ENCODE peak calls at places on chromosomes 11 and 22, in eight cellular contexts. U is fibroblast of the aortic adventitia, N is endothelial cell, D is HepG2, T is Peyer's patch, Y is H9, X is uterus, A is left ventricle myocardium inferior. M is an unnamed sample.

GRCh38 chr11:11538277-11538960 is 83.4 kb downstream of the GALNT18 start:
- DNase-seq in U (no peak), N (no peak), D (no peak), T (no peak), Y (no peak), X (peak), A (peak), M (no peak)

GRCh38 chr22:27859336-27859735 is 57.8 kb upstream of the MN1 start:
- DNase-seq in U (no peak), N (no peak), D (no peak), T (no peak), Y (no peak), X (no peak), A (no peak), M (no peak)

GRCh38 chr11:2133481-2134021 is 5.6 kb downstream of the IGF2 start:
- DNase-seq in U (no peak), N (no peak), D (no peak), T (no peak), Y (no peak), X (no peak), A (no peak), M (no peak)

GRCh38 chr11:105296386-105296785 is 156.8 kb upstream of the CARD18 start:
- DNase-seq in U (no peak), N (no peak), D (no peak), T (no peak), Y (no peak), X (no peak), A (no peak), M (no peak)

GRCh38 chr22:49263101-49263500 is 564.6 kb downstream of the BRD1 start:
- DNase-seq in U (no peak), N (no peak), D (no peak), T (no peak), Y (no peak), X (no peak), A (no peak), M (no peak)

GRCh38 chr11:115674176-115674575 is 170.0 kb upstream of the CADM1 start:
- DNase-seq in U (no peak), N (no peak), D (no peak), T (no peak), Y (peak), X (no peak), A (no peak), M (no peak)

GRCh38 chr11:117792992-117793391 is 4.0 kb downstream of the DSCAML1 start:
- DNase-seq in U (no peak), N (no peak), D (no peak), T (no peak), Y (no peak), X (no peak), A (no peak), M (no peak)

GRCh38 chr22:30309981-30310672 is 16.6 kb downstream of the TBC1D10A start:
- DNase-seq in U (peak), N (no peak), D (no peak), T (no peak), Y (no peak), X (no peak), A (no peak), M (peak)

GRCh38 chr22:38758276-38758945 is 2.6 kb upstream of the SUN2 start:
- DNase-seq in U (no peak), N (no peak), D (no peak), T (no peak), Y (no peak), X (no peak), A (no peak), M (peak)

GRCh38 chr22:20752104-20752741 is 21.7 kb upstream of the SERPIND1 start:
- DNase-seq in U (no peak), N (no peak), D (no peak), T (no peak), Y (no peak), X (no peak), A (no peak), M (no peak)

GRCh38 chr11:47946682-47947575 is 33.4 kb upstream of the PTPRJ start:
- DNase-seq in U (peak), N (no peak), D (no peak), T (peak), Y (peak), X (peak), A (peak), M (peak)

GRCh38 chr11:61787928-61788491 is 4.4 kb downstream of the TMEM258 start:
- DNase-seq in U (peak), N (peak), D (peak), T (no peak), Y (peak), X (no peak), A (no peak), M (peak)

GRCh38 chr22:31738566-31738965 is 11.4 kb downstream of the PRR14L start:
- DNase-seq in U (peak), N (no peak), D (no peak), T (no peak), Y (no peak), X (no peak), A (no peak), M (no peak)

GRCh38 chr11:133064152-133064877 is 468.0 kb downstream of the OPCML start:
- DNase-seq in U (peak), N (peak), D (peak), T (peak), Y (peak), X (peak), A (peak), M (peak)

GRCh38 chr11:32529994-32530588 is 53.5 kb upstream of the EIF3M start:
- DNase-seq in U (no peak), N (no peak), D (no peak), T (no peak), Y (no peak), X (no peak), A (no peak), M (no peak)

GRCh38 chr11:118437736-118438125 is 1.4 kb downstream of the KMT2A start:
- DNase-seq in U (no peak), N (peak), D (peak), T (peak), Y (peak), X (peak), A (peak), M (peak)

GRCh38 chr11:130634981-130635473 is 186.6 kb downstream of the ADAMTS15 start:
- DNase-seq in U (peak), N (no peak), D (peak), T (no peak), Y (no peak), X (no peak), A (no peak), M (no peak)

GRCh38 chr11:124893781-124894401 is 3.8 kb downstream of the ROBO4 start:
- DNase-seq in U (no peak), N (no peak), D (no peak), T (no peak), Y (no peak), X (no peak), A (no peak), M (no peak)

GRCh38 chr11:69416123-69416475 is 65.4 kb upstream of the LINC01488 start:
- DNase-seq in U (no peak), N (no peak), D (no peak), T (peak), Y (no peak), X (no peak), A (no peak), M (no peak)

DNA sequence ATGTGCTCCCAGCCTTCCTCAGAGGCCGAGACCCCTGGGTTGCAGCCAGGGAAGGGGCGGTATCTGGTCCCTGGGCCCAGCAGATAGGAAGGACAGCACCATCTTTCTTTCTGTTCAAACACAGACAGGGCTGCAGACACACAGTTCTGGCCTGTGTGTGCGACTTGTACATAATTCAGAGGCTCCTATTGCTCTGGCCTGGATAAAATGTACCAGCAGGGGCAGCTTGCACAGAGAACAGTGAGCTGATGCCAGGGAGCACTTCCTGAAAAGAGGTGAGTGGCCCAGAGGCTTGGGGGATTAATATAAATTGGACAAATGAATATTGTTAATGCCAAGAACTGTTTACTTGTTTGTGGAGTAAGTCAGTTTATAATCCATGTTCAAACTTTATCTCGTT is 16.5 kb downstream of the GDPD5 start:
- DNase-seq in U (no peak), N (no peak), D (no peak), T (no peak), Y (no peak), X (no peak), A (no peak), M (no peak)
- TF ChIP-seq CTCF in U (no peak), N (no peak), D (no peak), T (no peak), Y (no peak), X (no peak), A (no peak), M (no peak)

DNA sequence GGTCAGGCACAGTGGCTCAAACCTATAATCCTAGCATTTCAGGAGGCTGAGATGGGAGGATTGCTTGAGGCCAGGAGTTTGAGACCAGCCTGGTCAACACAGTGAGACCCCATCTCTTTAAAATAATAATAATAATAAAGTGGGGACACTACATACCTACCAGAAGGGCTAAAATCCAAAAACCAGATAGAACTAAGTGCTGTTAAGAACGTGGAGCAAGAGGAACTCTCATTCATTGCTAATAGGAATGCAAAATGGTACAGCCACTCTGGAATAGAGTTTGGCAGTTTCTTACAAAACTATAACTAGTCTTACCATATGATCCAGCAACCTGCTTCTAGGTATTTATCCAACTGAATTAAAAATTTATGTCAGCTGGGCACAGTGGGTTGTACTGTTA is 9.6 kb downstream of the CKAP5 start:
- DNase-seq in U (no peak), N (no peak), D (no peak), T (no peak), Y (no peak), X (no peak), A (no peak), M (no peak)
- TF ChIP-seq CTCF in U (no peak), N (no peak), D (no peak), T (no peak), Y (no peak), X (no peak), A (no peak), M (no peak)

DNA sequence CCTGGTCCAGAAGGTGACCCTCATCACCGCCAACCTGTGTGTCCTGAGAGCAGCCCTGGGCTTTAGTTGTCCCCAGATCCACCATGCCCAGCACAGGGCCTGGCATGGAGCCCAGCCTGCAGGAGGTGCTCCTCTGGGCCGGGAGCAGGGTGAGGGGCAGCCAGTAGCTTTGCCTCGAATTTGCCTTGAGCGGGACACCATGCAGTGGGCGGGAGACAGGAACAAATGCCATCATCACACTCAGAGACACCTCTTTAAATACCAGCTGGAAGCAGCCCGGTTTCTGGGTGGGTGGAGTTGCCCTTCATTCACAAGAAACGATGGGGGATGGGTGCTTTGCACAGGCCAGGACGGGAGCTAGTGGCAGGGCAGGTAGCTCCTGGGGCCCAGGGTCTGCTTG is 19.3 kb downstream of the FLRT1 start:
- DNase-seq in U (no peak), N (no peak), D (no peak), T (no peak), Y (no peak), X (no peak), A (peak), M (no peak)
- TF ChIP-seq CTCF in U (no peak), N (no peak), D (no peak), T (no peak), Y (no peak), X (no peak), A (no peak), M (no peak)

DNA sequence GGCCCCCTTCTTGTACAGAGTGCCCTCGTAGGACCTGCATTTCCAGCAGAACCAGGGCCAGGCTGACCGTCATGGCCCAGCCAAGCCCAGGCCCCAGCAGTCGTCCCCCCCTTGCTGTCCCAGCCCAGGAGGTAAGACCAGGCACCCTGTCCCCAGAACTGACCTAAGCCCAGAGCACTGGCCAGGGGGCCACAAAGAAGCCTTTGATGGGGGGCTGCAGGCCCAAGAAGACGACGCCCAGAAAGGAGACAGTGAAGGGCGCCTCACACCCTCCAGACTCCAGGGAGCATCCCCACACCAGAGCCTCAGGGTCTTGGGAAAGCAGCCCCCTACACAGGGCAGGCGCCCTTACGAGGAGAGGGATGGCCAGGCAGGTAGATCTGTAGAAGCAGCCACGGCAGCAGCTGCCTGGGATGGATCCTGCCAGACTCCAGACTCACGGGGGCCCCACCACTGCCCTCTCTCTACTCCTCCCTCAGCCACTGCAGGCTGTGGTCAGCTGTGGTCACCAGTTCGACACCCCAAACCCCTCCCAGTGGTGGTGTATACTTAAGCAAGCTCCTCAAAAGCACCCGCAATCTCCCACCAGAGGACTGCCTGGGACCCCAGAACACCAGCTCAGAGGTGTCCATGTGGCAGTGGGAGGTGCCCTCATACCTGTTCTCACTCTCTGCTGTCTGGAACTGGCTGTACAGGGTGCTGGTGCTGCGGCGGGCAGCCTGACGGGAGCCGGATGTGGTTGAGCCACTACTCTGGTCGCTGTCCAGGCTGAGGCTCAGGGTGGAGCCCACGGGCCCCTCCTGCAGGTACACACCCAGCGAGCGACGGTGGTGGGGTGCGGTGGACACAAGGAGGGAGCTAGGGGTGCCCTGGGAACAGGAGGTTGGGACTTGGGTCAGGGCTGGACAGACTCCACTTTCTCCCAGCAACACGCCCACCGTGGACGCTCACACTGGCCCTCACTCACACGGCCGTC is 27.0 kb downstream of the SBF1 start:
- DNase-seq in U (no peak), N (no peak), D (no peak), T (no peak), Y (no peak), X (no peak), A (no peak), M (no peak)
- TF ChIP-seq CTCF in U (no peak), N (no peak), D (no peak), T (no peak), Y (no peak), X (no peak), A (no peak), M (no peak)

GRCh38 chr11:14645985-14646900 is 2.6 kb downstream of the PDE3B start:
- DNase-seq in U (no peak), N (no peak), D (no peak), T (no peak), Y (no peak), X (no peak), A (no peak), M (peak)

GRCh38 chr11:14642873-14643696 is 519 bp upstream of the PDE3B start:
- DNase-seq in U (no peak), N (no peak), D (no peak), T (no peak), Y (no peak), X (no peak), A (no peak), M (peak)

GRCh38 chr11:14645247-14645912 is 1.8 kb downstream of the PDE3B start:
- DNase-seq in U (peak), N (no peak), D (peak), T (no peak), Y (no peak), X (no peak), A (no peak), M (no peak)

GRCh38 chr11:14643697-14644395 is at the start of gene PDE3B:
- DNase-seq in U (peak), N (peak), D (peak), T (peak), Y (peak), X (peak), A (peak), M (peak)

DNA sequence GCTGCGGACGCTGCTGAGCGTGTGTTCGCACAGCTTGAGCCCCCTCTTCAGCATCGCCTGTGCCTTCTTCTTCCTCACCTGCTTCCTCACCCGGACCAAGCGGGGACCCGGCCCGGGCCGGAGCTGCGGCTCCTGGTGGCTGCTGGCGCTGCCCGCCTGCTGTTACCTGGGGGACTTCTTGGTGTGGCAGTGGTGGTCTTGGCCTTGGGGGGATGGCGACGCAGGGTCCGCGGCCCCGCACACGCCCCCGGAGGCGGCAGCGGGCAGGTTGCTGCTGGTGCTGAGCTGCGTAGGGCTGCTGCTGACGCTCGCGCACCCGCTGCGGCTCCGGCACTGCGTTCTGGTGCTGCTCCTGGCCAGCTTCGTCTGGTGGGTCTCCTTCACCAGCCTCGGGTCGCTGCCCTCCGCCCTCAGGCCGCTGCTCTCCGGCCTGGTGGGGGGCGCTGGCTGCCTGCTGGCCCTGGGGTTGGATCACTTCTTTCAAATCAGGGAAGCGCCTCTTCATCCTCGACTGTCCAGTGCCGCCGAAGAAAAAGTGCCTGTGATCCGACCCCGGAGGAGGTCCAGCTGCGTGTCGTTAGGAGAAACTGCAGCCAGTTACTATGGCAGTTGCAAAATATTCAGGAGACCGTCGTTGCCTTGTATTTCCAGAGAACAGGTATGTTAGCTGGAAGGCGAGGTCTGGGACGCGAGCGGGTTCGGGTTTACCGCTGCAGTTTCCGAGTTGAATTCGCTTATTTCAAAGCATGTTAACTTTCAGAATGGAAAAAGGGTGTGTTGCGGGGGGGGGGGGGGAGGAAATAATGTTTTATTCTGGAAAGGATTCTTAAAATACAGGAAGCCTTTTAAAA is 1.0 kb downstream of the PDE3B start:
- DNase-seq in U (peak), N (peak), D (peak), T (peak), Y (peak), X (no peak), A (peak), M (peak)
- TF ChIP-seq CTCF in U (no peak), N (no peak), D (peak), T (no peak), Y (no peak), X (no peak), A (peak), M (no peak)